ENCODE peak calls at places on chromosomes 11 and 22, in seven cellular contexts. One of them, this sample, is unnamed.

GRCh38 chr22:43446037-43446803 is 34.4 kb downstream of the MPPED1 start:
- DNase-seq in DND-41: no peak
- DNase-seq in neural progenitor cell: no peak
- DNase-seq in IMR-90: peak; percentile 4
- DNase-seq in mucosa of descending colon: no peak
- DNase-seq in lower leg skin: no peak
- DNase-seq in osteoblast: peak; percentile 50
- DNase-seq in this sample: no peak

GRCh38 chr22:37784829-37785495 is 22.8 kb upstream of the GCAT start:
- DNase-seq in DND-41: no peak
- DNase-seq in neural progenitor cell: no peak
- DNase-seq in IMR-90: no peak
- DNase-seq in mucosa of descending colon: peak; percentile 86
- DNase-seq in lower leg skin: no peak
- DNase-seq in osteoblast: peak; percentile 19
- DNase-seq in this sample: no peak

GRCh38 chr22:25350551-25350971 is 131.1 kb downstream of the CRYBB2 start:
- DNase-seq in DND-41: no peak
- DNase-seq in neural progenitor cell: no peak
- DNase-seq in IMR-90: no peak
- DNase-seq in mucosa of descending colon: no peak
- DNase-seq in lower leg skin: no peak
- DNase-seq in osteoblast: peak; percentile 14
- DNase-seq in this sample: no peak

GRCh38 chr22:22020425-22020852 is 37.9 kb upstream of the TOP3B start:
- DNase-seq in DND-41: no peak
- DNase-seq in neural progenitor cell: no peak
- DNase-seq in IMR-90: no peak
- DNase-seq in mucosa of descending colon: no peak
- DNase-seq in lower leg skin: no peak
- DNase-seq in osteoblast: no peak
- DNase-seq in this sample: no peak

GRCh38 chr22:22720201-22720723 is 75.8 kb downstream of the GGTLC2 start:
- DNase-seq in DND-41: peak; percentile 65
- DNase-seq in neural progenitor cell: peak; percentile 72
- DNase-seq in IMR-90: peak; percentile 34
- DNase-seq in mucosa of descending colon: no peak
- DNase-seq in lower leg skin: no peak
- DNase-seq in osteoblast: peak; percentile 43
- DNase-seq in this sample: no peak

GRCh38 chr11:33588056-33588455 is 112.6 kb downstream of the C11orf91 start:
- DNase-seq in DND-41: no peak
- DNase-seq in neural progenitor cell: peak; percentile 40
- DNase-seq in IMR-90: no peak
- DNase-seq in mucosa of descending colon: no peak
- DNase-seq in lower leg skin: no peak
- DNase-seq in osteoblast: no peak
- DNase-seq in this sample: no peak

GRCh38 chr22:22666307-22667091 is 22.1 kb downstream of the GGTLC2 start:
- DNase-seq in DND-41: peak; percentile 51
- DNase-seq in neural progenitor cell: peak; percentile 70
- DNase-seq in IMR-90: peak; percentile 46
- DNase-seq in mucosa of descending colon: no peak
- DNase-seq in lower leg skin: no peak
- DNase-seq in osteoblast: no peak
- DNase-seq in this sample: peak; percentile 7

GRCh38 chr11:93921695-93922468 is 71.5 kb upstream of the VSTM5 start:
- DNase-seq in DND-41: peak; percentile 37
- DNase-seq in neural progenitor cell: peak; percentile 81
- DNase-seq in IMR-90: peak; percentile 72
- DNase-seq in mucosa of descending colon: no peak
- DNase-seq in lower leg skin: no peak
- DNase-seq in osteoblast: peak; percentile 68
- DNase-seq in this sample: no peak

GRCh38 chr11:19632435-19632834 is 80.2 kb upstream of the NAV2 start:
- DNase-seq in DND-41: no peak
- DNase-seq in neural progenitor cell: no peak
- DNase-seq in IMR-90: peak; percentile 64
- DNase-seq in mucosa of descending colon: no peak
- DNase-seq in lower leg skin: no peak
- DNase-seq in osteoblast: no peak
- DNase-seq in this sample: no peak

GRCh38 chr22:46084376-46084775 is 66.0 kb upstream of the PPARA start:
- DNase-seq in DND-41: no peak
- DNase-seq in neural progenitor cell: no peak
- DNase-seq in IMR-90: no peak
- DNase-seq in mucosa of descending colon: peak; percentile 53
- DNase-seq in lower leg skin: no peak
- DNase-seq in osteoblast: no peak
- DNase-seq in this sample: no peak

GRCh38 chr22:23182289-23183106 is 2.2 kb downstream of the BCR start:
- DNase-seq in DND-41: peak; percentile 10
- DNase-seq in neural progenitor cell: peak; percentile 50
- DNase-seq in IMR-90: peak; percentile 19
- DNase-seq in mucosa of descending colon: peak; percentile 34
- DNase-seq in lower leg skin: no peak
- DNase-seq in osteoblast: peak; percentile 90
- DNase-seq in this sample: no peak

GRCh38 chr11:102495161-102496042 is 35.1 kb downstream of the MMP7 start:
- DNase-seq in DND-41: peak; percentile 36
- DNase-seq in neural progenitor cell: peak; percentile 80
- DNase-seq in IMR-90: peak; percentile 88
- DNase-seq in mucosa of descending colon: no peak
- DNase-seq in lower leg skin: peak; percentile 50
- DNase-seq in osteoblast: no peak
- DNase-seq in this sample: no peak

GRCh38 chr11:3161309-3161708 is 3.8 kb downstream of the OSBPL5 start:
- DNase-seq in DND-41: no peak
- DNase-seq in neural progenitor cell: no peak
- DNase-seq in IMR-90: no peak
- DNase-seq in mucosa of descending colon: peak; percentile 39
- DNase-seq in lower leg skin: no peak
- DNase-seq in osteoblast: peak; percentile 76
- DNase-seq in this sample: peak; percentile 26

GRCh38 chr11:21066030-21066429 is 396.6 kb downstream of the NELL1 start:
- DNase-seq in DND-41: no peak
- DNase-seq in neural progenitor cell: no peak
- DNase-seq in IMR-90: no peak
- DNase-seq in mucosa of descending colon: no peak
- DNase-seq in lower leg skin: no peak
- DNase-seq in osteoblast: no peak
- DNase-seq in this sample: no peak

GRCh38 chr11:78943841-78944240 is 369.2 kb upstream of the NARS2 start:
- DNase-seq in DND-41: no peak
- DNase-seq in neural progenitor cell: no peak
- DNase-seq in IMR-90: no peak
- DNase-seq in mucosa of descending colon: no peak
- DNase-seq in lower leg skin: no peak
- DNase-seq in osteoblast: no peak
- DNase-seq in this sample: no peak

GRCh38 chr11:91700854-91701253 is 523.8 kb upstream of the FAT3 start:
- DNase-seq in DND-41: no peak
- DNase-seq in neural progenitor cell: no peak
- DNase-seq in IMR-90: no peak
- DNase-seq in mucosa of descending colon: no peak
- DNase-seq in lower leg skin: no peak
- DNase-seq in osteoblast: no peak
- DNase-seq in this sample: no peak

GRCh38 chr22:45880732-45881523 is 96.0 kb downstream of the WNT7B start:
- DNase-seq in DND-41: no peak
- DNase-seq in neural progenitor cell: peak; percentile 55
- DNase-seq in IMR-90: no peak
- DNase-seq in mucosa of descending colon: no peak
- DNase-seq in lower leg skin: no peak
- DNase-seq in osteoblast: peak; percentile 82
- DNase-seq in this sample: peak; percentile 17

GRCh38 chr11:20873054-20873453 is 203.7 kb downstream of the NELL1 start:
- DNase-seq in DND-41: peak; percentile 12
- DNase-seq in neural progenitor cell: peak; percentile 79
- DNase-seq in IMR-90: no peak
- DNase-seq in mucosa of descending colon: no peak
- DNase-seq in lower leg skin: no peak
- DNase-seq in osteoblast: no peak
- DNase-seq in this sample: no peak

GRCh38 chr11:47726878-47727514 is 11.8 kb upstream of the AGBL2 start:
- DNase-seq in DND-41: no peak
- DNase-seq in neural progenitor cell: no peak
- DNase-seq in IMR-90: no peak
- DNase-seq in mucosa of descending colon: no peak
- DNase-seq in lower leg skin: no peak
- DNase-seq in osteoblast: no peak
- DNase-seq in this sample: no peak

GRCh38 chr22:44685384-44686056 is 16.5 kb upstream of the PRR5 start:
- DNase-seq in DND-41: peak; percentile 87
- DNase-seq in neural progenitor cell: peak; percentile 77
- DNase-seq in IMR-90: peak; percentile 51
- DNase-seq in mucosa of descending colon: peak; percentile 81
- DNase-seq in lower leg skin: peak; percentile 77
- DNase-seq in osteoblast: peak; percentile 59
- DNase-seq in this sample: no peak

GRCh38 chr11:11243258-11243789 is 109.7 kb downstream of the CSNK2A3 start:
- DNase-seq in DND-41: no peak
- DNase-seq in neural progenitor cell: no peak
- DNase-seq in IMR-90: no peak
- DNase-seq in mucosa of descending colon: peak; percentile 54
- DNase-seq in lower leg skin: peak; percentile 64
- DNase-seq in osteoblast: no peak
- DNase-seq in this sample: no peak

GRCh38 chr11:11247576-11247975 is 105.5 kb downstream of the CSNK2A3 start:
- DNase-seq in DND-41: no peak
- DNase-seq in neural progenitor cell: no peak
- DNase-seq in IMR-90: no peak
- DNase-seq in mucosa of descending colon: no peak
- DNase-seq in lower leg skin: no peak
- DNase-seq in osteoblast: peak; percentile 76
- DNase-seq in this sample: no peak

GRCh38 chr11:11246166-11246565 is 106.9 kb downstream of the CSNK2A3 start:
- DNase-seq in DND-41: no peak
- DNase-seq in neural progenitor cell: no peak
- DNase-seq in IMR-90: no peak
- DNase-seq in mucosa of descending colon: no peak
- DNase-seq in lower leg skin: no peak
- DNase-seq in osteoblast: no peak
- DNase-seq in this sample: no peak

GRCh38 chr11:11243790-11244469 is 109.1 kb downstream of the CSNK2A3 start:
- DNase-seq in DND-41: peak; percentile 53
- DNase-seq in neural progenitor cell: peak; percentile 82
- DNase-seq in IMR-90: no peak
- DNase-seq in mucosa of descending colon: no peak
- DNase-seq in lower leg skin: peak; percentile 24
- DNase-seq in osteoblast: no peak
- DNase-seq in this sample: no peak

DNA sequence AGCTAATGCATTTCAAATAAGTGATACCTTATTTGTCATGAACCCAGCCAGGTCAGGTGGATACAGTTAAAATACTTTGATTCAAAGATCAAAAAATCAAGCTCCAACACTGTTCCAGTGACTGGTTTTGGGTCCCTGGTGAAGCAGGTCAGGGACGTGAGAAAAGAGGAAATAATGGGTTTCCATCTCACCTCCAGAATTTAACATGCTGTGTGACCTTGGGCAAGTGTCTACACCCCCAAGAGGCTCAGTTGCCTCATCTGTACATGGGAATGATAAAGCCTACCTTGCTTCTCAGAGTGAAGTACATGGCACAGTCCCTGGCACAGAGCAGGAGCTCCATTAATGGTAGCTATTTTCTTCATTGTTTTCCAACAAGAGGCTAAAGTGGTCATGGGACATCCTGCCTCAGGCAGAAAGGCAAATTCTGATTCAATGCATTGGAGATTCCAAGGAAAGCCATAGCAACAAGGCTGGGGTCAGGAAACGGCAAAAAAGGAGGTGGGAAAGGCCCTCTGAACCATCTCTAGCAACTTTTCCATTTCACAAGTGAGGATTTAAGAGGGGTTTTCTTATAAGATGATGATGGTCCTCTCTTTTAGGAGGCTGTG is 108.5 kb downstream of the CSNK2A3 start:
- DNase-seq in DND-41: no peak
- DNase-seq in neural progenitor cell: no peak
- DNase-seq in IMR-90: no peak
- DNase-seq in mucosa of descending colon: no peak
- DNase-seq in lower leg skin: no peak
- DNase-seq in osteoblast: no peak
- DNase-seq in this sample: no peak
- H3K4me3 ChIP-seq in DND-41: no peak overlapping the region
- H3K4me3 ChIP-seq in neural progenitor cell: no peak overlapping the region
- H3K4me3 ChIP-seq in IMR-90: no peak overlapping the region
- H3K4me3 ChIP-seq in mucosa of descending colon: no peak overlapping the region
- H3K4me3 ChIP-seq in lower leg skin: no peak overlapping the region
- H3K4me3 ChIP-seq in osteoblast: no peak overlapping the region
- H3K4me3 ChIP-seq in this sample: no peak overlapping the region

DNA sequence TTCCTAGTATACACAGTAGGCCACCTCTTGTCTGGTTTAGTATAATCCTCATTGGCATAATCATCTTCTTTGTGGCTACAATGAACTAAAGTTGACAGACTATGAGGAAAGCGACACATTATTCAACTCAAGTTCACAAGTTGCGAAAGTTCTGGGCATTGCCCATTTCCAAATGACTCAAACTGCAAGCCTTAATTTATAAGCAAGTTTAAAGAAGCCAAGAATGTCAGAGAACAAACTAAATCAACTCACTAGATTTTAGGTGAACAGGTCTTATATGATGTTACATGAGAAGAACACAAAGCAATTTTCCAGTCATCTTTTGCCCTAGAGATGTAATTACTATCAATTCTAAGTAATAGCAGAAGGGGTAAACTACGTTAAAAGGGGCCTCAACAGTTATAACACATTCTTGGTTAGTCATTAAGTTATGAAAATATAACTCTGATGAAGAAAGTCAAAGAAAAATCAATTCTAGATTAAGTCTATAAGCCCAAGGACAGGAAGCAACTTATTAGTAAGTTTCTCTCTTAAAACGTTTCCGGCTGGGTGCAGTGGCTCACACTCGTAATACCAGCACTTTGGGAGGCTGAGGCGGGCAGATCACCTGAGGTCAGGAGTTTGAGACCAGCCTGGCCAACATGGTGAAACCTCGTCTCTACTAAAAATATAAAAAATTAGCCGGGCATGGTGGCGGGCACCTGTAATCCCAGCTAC is 21.5 kb downstream of the PICALM start:
- DNase-seq in DND-41: no peak
- DNase-seq in neural progenitor cell: no peak
- DNase-seq in IMR-90: peak; percentile 54
- DNase-seq in mucosa of descending colon: no peak
- DNase-seq in lower leg skin: no peak
- DNase-seq in osteoblast: peak; percentile 73
- DNase-seq in this sample: no peak
- TF ChIP-seq CTCF in DND-41: no peak
- TF ChIP-seq CTCF in neural progenitor cell: no peak
- TF ChIP-seq CTCF in IMR-90: no peak
- TF ChIP-seq CTCF in mucosa of descending colon: no peak
- TF ChIP-seq CTCF in lower leg skin: no peak
- TF ChIP-seq CTCF in osteoblast: no peak
- TF ChIP-seq CTCF in this sample: no peak

GRCh38 chr11:537622-538430 is 499 bp downstream of the LRRC56 start:
- DNase-seq in DND-41: no peak
- DNase-seq in neural progenitor cell: no peak
- DNase-seq in IMR-90: no peak
- DNase-seq in mucosa of descending colon: peak; percentile 55
- DNase-seq in lower leg skin: no peak
- DNase-seq in osteoblast: peak; percentile 86
- DNase-seq in this sample: no peak
- H3K4me3 ChIP-seq in DND-41: no peak overlapping the region
- H3K4me3 ChIP-seq in neural progenitor cell: peak overlapping the region; percentile 38
- H3K4me3 ChIP-seq in IMR-90: peak overlapping the region; percentile 34
- H3K4me3 ChIP-seq in mucosa of descending colon: no peak overlapping the region
- H3K4me3 ChIP-seq in lower leg skin: no peak overlapping the region
- H3K4me3 ChIP-seq in osteoblast: peak overlapping the region; percentile 53
- H3K4me3 ChIP-seq in this sample: peak overlapping the region; percentile 77

GRCh38 chr11:36455658-36456111 is 54.4 kb downstream of the TRAF6 start:
- DNase-seq in DND-41: peak; percentile 23
- DNase-seq in neural progenitor cell: peak; percentile 62
- DNase-seq in IMR-90: peak; percentile 98
- DNase-seq in mucosa of descending colon: peak; percentile 73
- DNase-seq in lower leg skin: peak; percentile 60
- DNase-seq in osteoblast: peak; percentile 96
- DNase-seq in this sample: no peak
- TF ChIP-seq CTCF in DND-41: no peak
- TF ChIP-seq CTCF in neural progenitor cell: no peak
- TF ChIP-seq CTCF in IMR-90: no peak
- TF ChIP-seq CTCF in mucosa of descending colon: no peak
- TF ChIP-seq CTCF in lower leg skin: no peak
- TF ChIP-seq CTCF in osteoblast: no peak
- TF ChIP-seq CTCF in this sample: no peak